ENCODE peak calls at places on chromosomes 2 and 18, in five cellular contexts. J, U, N, R and H are unnamed samples.

GRCh38 chr2:213266421-213266820 is 17.8 kb upstream of the SPAG16 start:
- DNase-seq in J (no peak), U (no peak), N (no peak), R (no peak), H (no peak)

GRCh38 chr2:10931710-10932255 is 20.0 kb downstream of the KCNF1 start:
- DNase-seq in J (no peak), U (no peak), N (no peak), R (peak), H (no peak)

GRCh38 chr2:67954125-67954748 is 108.6 kb downstream of the C1D start:
- DNase-seq in J (no peak), U (no peak), N (no peak), R (no peak), H (no peak)

GRCh38 chr2:47190188-47190818 is 35.2 kb upstream of the STPG4 start:
- DNase-seq in J (no peak), U (no peak), N (no peak), R (no peak), H (peak)

GRCh38 chr18:21085579-21086161 is 25.9 kb downstream of the ROCK1 start:
- DNase-seq in J (no peak), U (no peak), N (no peak), R (no peak), H (peak)

GRCh38 chr2:15730545-15731212 is 139.0 kb downstream of the DDX1 start:
- DNase-seq in J (peak), U (no peak), N (no peak), R (peak), H (peak)

GRCh38 chr18:56294484-56295183 is 343.8 kb downstream of the TXNL1 start:
- DNase-seq in J (no peak), U (no peak), N (no peak), R (no peak), H (no peak)

GRCh38 chr2:97765933-97766332 is 52.6 kb downstream of the ZAP70 start:
- DNase-seq in J (no peak), U (no peak), N (no peak), R (peak), H (no peak)

GRCh38 chr18:57909620-57910019 is 106.5 kb upstream of the ATP8B1 start:
- DNase-seq in J (no peak), U (no peak), N (no peak), R (no peak), H (peak)

GRCh38 chr18:55781481-55781957 is 193.5 kb upstream of the TCF4 start:
- DNase-seq in J (no peak), U (peak), N (no peak), R (no peak), H (peak)

GRCh38 chr2:232603283-232603682 is 30.1 kb upstream of the EFHD1 start:
- DNase-seq in J (no peak), U (no peak), N (no peak), R (no peak), H (no peak)

GRCh38 chr2:144830543-144830942 is 310.6 kb upstream of the ZEB2 start:
- DNase-seq in J (no peak), U (no peak), N (no peak), R (no peak), H (peak)

GRCh38 chr18:7000484-7001096 is 117.0 kb downstream of the LAMA1 start:
- DNase-seq in J (no peak), U (no peak), N (no peak), R (no peak), H (peak)

GRCh38 chr18:37520508-37520907 is 45.1 kb downstream of the CELF4 start:
- DNase-seq in J (no peak), U (no peak), N (no peak), R (no peak), H (no peak)

GRCh38 chr18:10579079-10579867 is 53.4 kb downstream of the NAPG start:
- DNase-seq in J (no peak), U (no peak), N (no peak), R (no peak), H (peak)

GRCh38 chr2:97651114-97651513 is 5.3 kb downstream of the COX5B start:
- DNase-seq in J (no peak), U (peak), N (no peak), R (no peak), H (no peak)

GRCh38 chr2:233980955-233981555 is 63.9 kb downstream of the TRPM8 start:
- DNase-seq in J (no peak), U (no peak), N (no peak), R (no peak), H (no peak)

GRCh38 chr2:85481818-85482777 is 56.9 kb upstream of the MAT2A start:
- DNase-seq in J (no peak), U (no peak), N (no peak), R (no peak), H (no peak)

GRCh38 chr2:9373047-9373446 is 50.3 kb downstream of the ITGB1BP1 start:
- DNase-seq in J (no peak), U (no peak), N (no peak), R (no peak), H (no peak)

GRCh38 chr2:112891333-112891950 is 19.5 kb upstream of the IL37 start:
- DNase-seq in J (peak), U (no peak), N (no peak), R (no peak), H (no peak)

GRCh38 chr18:63138469-63139340 is 180.9 kb downstream of the BCL2 start:
- DNase-seq in J (no peak), U (peak), N (no peak), R (no peak), H (peak)

GRCh38 chr2:164737612-164738081 is 104.0 kb downstream of the COBLL1 start:
- DNase-seq in J (peak), U (peak), N (peak), R (no peak), H (peak)

GRCh38 chr2:9280204-9280603 is 73.6 kb downstream of the ASAP2 start:
- DNase-seq in J (no peak), U (no peak), N (no peak), R (no peak), H (no peak)

GRCh38 chr2:179467111-179467510 is 202.5 kb upstream of the SESTD1 start:
- DNase-seq in J (no peak), U (no peak), N (no peak), R (no peak), H (peak)

GRCh38 chr18:54192900-54193299 is 31.6 kb downstream of the MBD2 start:
- DNase-seq in J (no peak), U (no peak), N (no peak), R (no peak), H (no peak)

GRCh38 chr2:209640358-209640757 is 131.3 kb upstream of the UNC80 start:
- DNase-seq in J (no peak), U (no peak), N (no peak), R (no peak), H (no peak)

GRCh38 chr2:48605482-48606175 is 12.0 kb upstream of the GTF2A1L start:
- DNase-seq in J (no peak), U (no peak), N (no peak), R (no peak), H (no peak)

GRCh38 chr18:24014062-24014985 is at the start of gene TTC39C:
- DNase-seq in J (peak), U (peak), N (peak), R (peak), H (peak)

GRCh38 chr2:136356111-136357033 is 238.4 kb upstream of the CXCR4 start:
- DNase-seq in J (no peak), U (no peak), N (no peak), R (no peak), H (no peak)

GRCh38 chr2:203579131-203579643 is 44.1 kb upstream of the RAPH1 start:
- DNase-seq in J (peak), U (peak), N (no peak), R (no peak), H (peak)

GRCh38 chr18:36025025-36025424 is 42.3 kb downstream of the RPRD1A start:
- DNase-seq in J (no peak), U (no peak), N (no peak), R (no peak), H (peak)

GRCh38 chr2:27051902-27052645 is 606 bp downstream of the AGBL5 start:
- DNase-seq in J (no peak), U (no peak), N (peak), R (peak), H (peak)

DNA sequence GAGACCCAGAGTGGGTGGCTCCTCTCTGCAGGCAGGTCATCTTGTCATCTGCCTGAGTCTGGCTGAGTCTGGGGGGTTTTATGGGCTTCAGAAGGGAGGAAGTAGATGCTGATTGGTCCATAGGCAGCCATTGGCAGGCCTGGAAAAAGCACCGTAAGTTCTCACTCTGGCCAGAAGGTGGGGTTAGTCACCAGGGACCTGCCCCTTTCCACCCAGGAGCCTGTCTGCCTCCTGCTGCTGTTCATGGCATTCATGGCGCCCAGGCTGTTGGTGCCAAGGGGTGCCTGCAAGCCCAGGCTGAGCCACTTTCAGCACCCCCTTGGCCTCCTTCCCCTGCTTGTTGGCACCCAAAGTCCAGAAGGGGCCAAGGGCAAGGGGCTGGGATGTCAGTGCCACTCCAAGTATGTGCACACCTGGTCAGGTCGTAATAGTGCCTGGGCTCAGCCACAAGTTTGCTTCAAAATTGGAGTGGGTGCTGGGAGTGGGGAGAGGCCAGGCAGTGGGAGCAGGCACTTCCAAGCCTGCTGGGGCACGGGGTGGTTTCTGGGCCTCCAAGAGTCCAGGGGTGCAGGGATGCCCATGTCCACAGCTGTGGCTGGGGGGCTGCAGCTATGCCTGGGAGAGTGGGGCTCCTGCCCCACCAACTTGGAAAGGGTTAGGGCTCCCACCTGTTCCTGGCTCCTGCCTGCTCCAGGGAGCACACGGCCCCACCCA is 178.1 kb downstream of the FAM210A start:
- DNase-seq in J (no peak), U (no peak), N (no peak), R (peak), H (no peak)
- TF ChIP-seq CTCF in J (no peak), U (no peak), N (no peak), R (no peak), H (no peak)

DNA sequence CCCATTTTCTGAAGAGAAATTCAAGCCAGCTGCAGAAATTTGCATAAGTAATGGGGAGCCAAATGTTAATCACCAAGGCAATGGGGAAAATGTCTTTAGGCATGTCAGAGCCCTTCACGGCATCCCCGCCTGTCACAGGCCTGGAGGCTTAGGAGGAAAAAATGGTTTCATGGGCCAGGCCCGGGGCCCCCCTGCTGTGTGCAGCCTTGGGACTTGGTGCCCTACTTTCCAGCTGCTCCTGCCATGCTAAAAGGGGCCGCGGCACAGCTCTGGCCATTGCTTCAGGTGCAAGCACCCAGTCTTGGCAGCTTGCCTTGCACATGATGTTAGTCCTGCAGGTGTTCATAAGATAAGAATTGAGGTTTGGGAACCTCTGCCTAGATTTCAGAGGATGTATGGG is 1235.7 kb downstream of the DPP10 start:
- DNase-seq in J (no peak), U (no peak), N (no peak), R (no peak), H (no peak)
- TF ChIP-seq CTCF in J (no peak), U (no peak), N (no peak), R (no peak), H (no peak)

DNA sequence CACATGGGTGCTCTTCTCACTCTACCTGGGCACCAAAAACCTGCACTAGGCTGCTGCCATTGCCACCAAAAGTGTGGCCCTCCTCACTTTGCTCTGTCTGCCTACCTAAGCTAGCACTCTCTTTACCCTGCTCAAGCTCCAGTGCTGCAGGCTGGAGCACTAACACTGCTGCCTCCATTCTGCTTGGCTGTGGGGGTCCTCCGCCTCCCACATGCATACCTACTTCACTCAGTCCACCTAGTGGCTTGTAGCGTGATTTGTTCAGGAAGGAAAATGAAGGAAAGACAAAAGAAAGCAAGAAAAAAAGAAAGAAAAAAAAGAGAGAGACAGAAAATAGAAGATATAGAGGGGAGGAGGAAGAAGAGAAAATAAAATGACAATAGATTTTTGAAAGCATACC is 1339.4 kb upstream of the CHAC2 start:
- DNase-seq in J (no peak), U (no peak), N (no peak), R (no peak), H (no peak)
- TF ChIP-seq CTCF in J (no peak), U (no peak), N (peak), R (no peak), H (no peak)

DNA sequence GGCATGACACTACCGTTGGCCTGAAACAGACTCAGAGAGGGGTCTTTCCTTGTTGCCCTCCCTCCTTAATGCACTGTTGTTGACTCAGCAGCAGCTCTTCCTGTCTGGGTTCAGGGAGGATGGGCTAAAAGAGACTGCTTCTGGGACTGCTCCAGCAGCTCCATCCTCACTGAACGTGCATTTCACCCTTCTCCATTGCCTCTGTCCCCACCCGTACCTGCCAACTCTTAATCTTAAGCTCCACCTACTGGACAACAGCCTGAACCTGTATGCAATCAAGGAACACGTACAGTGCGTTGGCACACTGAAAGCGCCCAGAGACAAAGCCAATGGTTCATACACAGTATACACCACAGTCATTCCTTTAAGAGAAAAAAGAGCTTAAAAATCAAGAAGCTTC is 230.8 kb upstream of the RAB6C start:
- DNase-seq in J (peak), U (no peak), N (no peak), R (no peak), H (no peak)
- TF ChIP-seq CTCF in J (peak), U (no peak), N (peak), R (no peak), H (no peak)